ENCODE peak calls at places on chromosomes 7 and 10, in seven cellular contexts. T is GM12878; Z is iris pigment epithelial cell; O is naive thymus-derived CD4-positive, alpha-beta T cell; F is NCI-H2171; A is stimulated activated CD8-positive, alpha-beta memory T cell treated with anti-CD3 and anti-CD28 coated beads, Interleukin-4, amount 100 ng/mL, for 24 hours; I is stromal cell of bone marrow. P is an unnamed sample.

GRCh38 chr7:158284617-158285382 is 302.8 kb downstream of the PTPRN2 start:
- DNase-seq in T (no peak), I (no peak), F (no peak), Z (no peak), A (no peak), O (no peak), P (no peak)

GRCh38 chr7:132321387-132321786 is 254.9 kb downstream of the PLXNA4 start:
- DNase-seq in O (no peak), A (no peak), Z (peak), T (no peak), I (no peak), F (no peak), P (peak)

GRCh38 chr7:112459645-112460044 is 9.4 kb downstream of the IFRD1 start:
- DNase-seq in T (no peak), F (no peak), I (no peak), A (no peak), Z (no peak), O (no peak), P (no peak)

GRCh38 chr7:51077951-51078350 is 238.7 kb downstream of the COBL start:
- DNase-seq in T (no peak), O (no peak), F (no peak), A (no peak), I (no peak), Z (no peak), P (no peak)

GRCh38 chr10:35182631-35183510 is 56.2 kb downstream of the CREM start:
- DNase-seq in O (no peak), A (no peak), I (no peak), Z (no peak), F (no peak), T (no peak), P (no peak)

GRCh38 chr7:6505685-6506559 is 45.3 kb downstream of the GRID2IP start:
- DNase-seq in A (no peak), I (no peak), F (no peak), O (no peak), Z (no peak), T (no peak), P (no peak)

GRCh38 chr10:80168111-80168511 is 35.6 kb downstream of the PLAC9 start:
- DNase-seq in I (no peak), A (no peak), T (no peak), O (no peak), F (no peak), Z (no peak), P (no peak)

GRCh38 chr10:7354330-7355047 is 56.3 kb downstream of the SFMBT2 start:
- DNase-seq in A (no peak), O (no peak), I (peak), Z (peak), T (no peak), F (no peak), P (no peak)

GRCh38 chr7:101943306-101943705 is 125.9 kb downstream of the CUX1 start:
- DNase-seq in A (no peak), Z (no peak), O (no peak), T (no peak), I (no peak), F (no peak), P (no peak)

GRCh38 chr7:48360574-48360973 is 189.3 kb downstream of the ABCA13 start:
- DNase-seq in A (no peak), Z (no peak), F (no peak), O (no peak), T (no peak), I (no peak), P (no peak)

GRCh38 chr7:102191556-102192203 is 95.0 kb upstream of the SH2B2 start:
- DNase-seq in T (no peak), F (no peak), A (no peak), Z (no peak), I (no peak), O (no peak), P (no peak)

GRCh38 chr10:28569506-28570159 is 36.7 kb downstream of the WAC start:
- DNase-seq in F (no peak), T (no peak), I (no peak), Z (peak), A (no peak), O (no peak), P (no peak)

GRCh38 chr10:123561145-123561448 is 105.1 kb upstream of the GPR26 start:
- DNase-seq in T (no peak), I (no peak), Z (no peak), O (no peak), A (no peak), F (no peak), P (no peak)

GRCh38 chr10:78571916-78572315 is 496.9 kb upstream of the ZMIZ1 start:
- DNase-seq in F (no peak), T (no peak), O (no peak), A (no peak), Z (no peak), I (no peak), P (no peak)

GRCh38 chr10:126198681-126199080 is 189.6 kb downstream of the ADAM12 start:
- DNase-seq in O (no peak), T (no peak), I (no peak), A (no peak), F (no peak), Z (no peak), P (no peak)

GRCh38 chr7:81574723-81575326 is 195.0 kb downstream of the HGF start:
- DNase-seq in T (no peak), A (no peak), F (no peak), O (no peak), Z (peak), I (no peak), P (no peak)

GRCh38 chr7:68155676-68156075 is 1159.0 kb downstream of the TYW1 start:
- DNase-seq in A (no peak), F (no peak), T (no peak), Z (no peak), O (no peak), I (no peak), P (no peak)

GRCh38 chr7:79434098-79434497 is 19.4 kb downstream of the MAGI2 start:
- DNase-seq in Z (peak), F (no peak), A (no peak), I (peak), T (no peak), O (no peak), P (no peak)

GRCh38 chr7:111265394-111265793 is 174.5 kb downstream of the LRRN3 start:
- DNase-seq in F (no peak), I (no peak), O (no peak), Z (peak), T (no peak), A (no peak), P (no peak)

GRCh38 chr10:97210576-97210975 is 24.8 kb upstream of the SLIT1 start:
- DNase-seq in I (peak), A (peak), Z (peak), F (no peak), T (peak), O (peak), P (peak)

GRCh38 chr7:18893156-18893555 is 224.3 kb downstream of the TWIST1 start:
- DNase-seq in F (no peak), I (no peak), A (no peak), T (no peak), Z (no peak), O (no peak), P (no peak)

GRCh38 chr7:95843286-95843685 is 70.9 kb downstream of the DYNC1I1 start:
- DNase-seq in I (peak), O (no peak), F (no peak), T (no peak), Z (peak), A (no peak), P (no peak)

GRCh38 chr10:102542800-102543418 is 39.1 kb downstream of the SUFU start:
- DNase-seq in O (no peak), I (no peak), Z (peak), T (no peak), A (no peak), F (no peak), P (no peak)

GRCh38 chr7:5634107-5634950 is 147.1 kb downstream of the RNF216 start:
- DNase-seq in I (peak), F (no peak), O (no peak), T (no peak), Z (peak), A (no peak), P (no peak)

GRCh38 chr10:133125901-133126300 is 34.1 kb upstream of the KNDC1 start:
- DNase-seq in A (no peak), F (no peak), I (no peak), O (no peak), T (no peak), Z (no peak), P (no peak)

GRCh38 chr10:13637303-13637856 is 50.6 kb downstream of the PRPF18 start:
- DNase-seq in I (no peak), Z (peak), A (no peak), O (no peak), F (no peak), T (no peak), P (no peak)

GRCh38 chr7:94671444-94672235 is 15.7 kb upstream of the SGCE start:
- DNase-seq in I (no peak), A (no peak), T (no peak), O (no peak), Z (no peak), F (no peak), P (no peak)

GRCh38 chr7:16646427-16647081 is 573 bp downstream of the BZW2 start:
- DNase-seq in T (no peak), Z (peak), O (no peak), I (no peak), A (no peak), F (no peak), P (no peak)

GRCh38 chr10:115030483-115031200 is 62.5 kb upstream of the ATRNL1 start:
- DNase-seq in O (no peak), A (no peak), T (no peak), Z (no peak), F (no peak), I (no peak), P (no peak)

GRCh38 chr7:91414734-91415133 is 150.5 kb downstream of the FZD1 start:
- DNase-seq in I (no peak), Z (no peak), T (no peak), O (no peak), A (no peak), F (no peak), P (no peak)

GRCh38 chr7:134175724-134176350 is 48.7 kb downstream of the LRGUK start:
- DNase-seq in Z (no peak), A (no peak), T (no peak), I (no peak), O (no peak), F (no peak), P (no peak)

GRCh38 chr7:109984726-109985125 is 1106.2 kb upstream of the LRRN3 start:
- DNase-seq in I (no peak), A (no peak), T (no peak), O (no peak), Z (no peak), F (no peak), P (no peak)

GRCh38 chr7:139004321-139005075 is 23.3 kb upstream of the KIAA1549 start:
- DNase-seq in F (peak), I (no peak), O (no peak), A (no peak), Z (no peak), T (no peak), P (no peak)

GRCh38 chr10:71767420-71768035 is 5.8 kb downstream of the VSIR start:
- DNase-seq in F (no peak), T (no peak), Z (peak), A (no peak), I (no peak), O (no peak), P (no peak)

GRCh38 chr10:118383699-118384098 is 41.6 kb upstream of the FAM204A start:
- DNase-seq in Z (no peak), I (no peak), T (no peak), A (no peak), F (no peak), O (no peak), P (no peak)

GRCh38 chr10:113132651-113133088 is 182.6 kb downstream of the TCF7L2 start:
- DNase-seq in T (no peak), F (no peak), Z (peak), A (no peak), I (no peak), O (no peak), P (no peak)

GRCh38 chr7:74495112-74495880 is 41.6 kb downstream of the GTF2IRD1 start:
- DNase-seq in A (no peak), T (no peak), I (no peak), Z (no peak), F (no peak), O (no peak), P (no peak)

GRCh38 chr10:34538291-34538829 is 276.7 kb downstream of the PARD3 start:
- DNase-seq in I (no peak), O (no peak), T (peak), A (no peak), Z (no peak), F (no peak), P (no peak)

GRCh38 chr10:96673318-96674099 is 46.8 kb downstream of the PIK3AP1 start:
- DNase-seq in O (no peak), T (peak), Z (peak), A (no peak), F (no peak), I (peak), P (no peak)